ENCODE peak calls at places on chromosomes 16 and 17, in four cellular contexts. One of them, this sample, is unnamed.

GRCh38 chr17:51709867-51710266 is 448.6 kb downstream of the CA10 start:
- DNase-seq in K562: no peak
- DNase-seq in GM12878: no peak
- DNase-seq in WTC11: no peak
- DNase-seq in this sample: no peak

GRCh38 chr16:79920685-79921084 is 320.1 kb upstream of the MAF start:
- DNase-seq in GM12878: no peak
- DNase-seq in K562: no peak
- DNase-seq in WTC11: no peak
- DNase-seq in this sample: no peak

GRCh38 chr17:50458290-50458689 is 10.4 kb downstream of the CHAD start:
- DNase-seq in GM12878: no peak
- DNase-seq in WTC11: no peak
- DNase-seq in K562: no peak
- DNase-seq in this sample: no peak

GRCh38 chr17:29590979-29591736 is 1.7 kb upstream of the GIT1 start:
- DNase-seq in GM12878: no peak
- DNase-seq in WTC11: peak
- DNase-seq in K562: peak
- DNase-seq in this sample: peak

GRCh38 chr16:86494039-86494564 is 16.2 kb upstream of the FOXF1 start:
- DNase-seq in WTC11: peak
- DNase-seq in GM12878: no peak
- DNase-seq in K562: no peak
- DNase-seq in this sample: no peak

GRCh38 chr16:57945740-57946138 is 25.2 kb downstream of the CNGB1 start:
- DNase-seq in GM12878: no peak
- DNase-seq in WTC11: no peak
- DNase-seq in K562: peak
- DNase-seq in this sample: no peak

GRCh38 chr17:78844301-78845005 is 3.8 kb upstream of the USP36 start:
- DNase-seq in WTC11: no peak
- DNase-seq in K562: no peak
- DNase-seq in GM12878: no peak
- DNase-seq in this sample: no peak

GRCh38 chr17:35117984-35118383 is 1.7 kb downstream of the RAD51D start:
- DNase-seq in K562: no peak
- DNase-seq in WTC11: no peak
- DNase-seq in GM12878: peak
- DNase-seq in this sample: no peak

GRCh38 chr16:80824623-80825364 is 20.4 kb upstream of the CDYL2 start:
- DNase-seq in GM12878: peak
- DNase-seq in K562: peak
- DNase-seq in WTC11: peak
- DNase-seq in this sample: peak

GRCh38 chr16:67246081-67246944 is 968 bp downstream of the FHOD1 start:
- DNase-seq in WTC11: peak
- DNase-seq in K562: peak
- DNase-seq in GM12878: no peak
- DNase-seq in this sample: peak

GRCh38 chr17:15351925-15352324 is 10.5 kb upstream of the TEKT3 start:
- DNase-seq in WTC11: no peak
- DNase-seq in K562: no peak
- DNase-seq in GM12878: no peak
- DNase-seq in this sample: no peak

GRCh38 chr17:71757956-71758355 is 362.9 kb upstream of the SOX9 start:
- DNase-seq in WTC11: no peak
- DNase-seq in K562: no peak
- DNase-seq in GM12878: no peak
- DNase-seq in this sample: no peak

GRCh38 chr17:20012137-20012536 is 3.0 kb downstream of the SPECC1 start:
- DNase-seq in K562: no peak
- DNase-seq in WTC11: no peak
- DNase-seq in GM12878: no peak
- DNase-seq in this sample: no peak

GRCh38 chr16:75203106-75203505 is 3.9 kb downstream of the CTRB2 start:
- DNase-seq in K562: no peak
- DNase-seq in GM12878: no peak
- DNase-seq in WTC11: peak
- DNase-seq in this sample: no peak

GRCh38 chr16:11315499-11315898 is 29.8 kb upstream of the RMI2 start:
- DNase-seq in WTC11: peak
- DNase-seq in K562: no peak
- DNase-seq in GM12878: no peak
- DNase-seq in this sample: no peak

GRCh38 chr16:89005201-89006035 is 28.4 kb upstream of the CBFA2T3 start:
- DNase-seq in GM12878: no peak
- DNase-seq in K562: no peak
- DNase-seq in WTC11: no peak
- DNase-seq in this sample: no peak

GRCh38 chr17:29784661-29785060 is 145.4 kb downstream of the SSH2 start:
- DNase-seq in WTC11: no peak
- DNase-seq in K562: no peak
- DNase-seq in GM12878: no peak
- DNase-seq in this sample: no peak

GRCh38 chr16:52050418-52050817 is 496.5 kb downstream of the TOX3 start:
- DNase-seq in GM12878: no peak
- DNase-seq in K562: no peak
- DNase-seq in WTC11: no peak
- DNase-seq in this sample: no peak

GRCh38 chr16:68070811-68071546 is 14.2 kb upstream of the NFATC3 start:
- DNase-seq in K562: no peak
- DNase-seq in GM12878: no peak
- DNase-seq in WTC11: no peak
- DNase-seq in this sample: no peak

GRCh38 chr17:50170662-50171370 is 5.0 kb downstream of the SGCA start:
- DNase-seq in K562: no peak
- DNase-seq in WTC11: no peak
- DNase-seq in GM12878: peak
- DNase-seq in this sample: no peak

GRCh38 chr16:72362476-72362875 is 190.5 kb upstream of the PMFBP1 start:
- DNase-seq in K562: no peak
- DNase-seq in GM12878: no peak
- DNase-seq in WTC11: no peak
- DNase-seq in this sample: no peak

GRCh38 chr17:77068915-77069314 is 71.9 kb upstream of the SEC14L1 start:
- DNase-seq in WTC11: no peak
- DNase-seq in K562: no peak
- DNase-seq in GM12878: no peak
- DNase-seq in this sample: no peak
- TF ChIP-seq USF1 in WTC11: no peak
- TF ChIP-seq USF1 in K562: no peak
- TF ChIP-seq USF1 in GM12878: no peak
- TF ChIP-seq USF1 in this sample: no peak

GRCh38 chr16:4709481-4709880 is 16.1 kb downstream of the NUDT16L1 start:
- DNase-seq in GM12878: no peak
- DNase-seq in WTC11: no peak
- DNase-seq in K562: no peak
- DNase-seq in this sample: no peak
- TF ChIP-seq USF1 in GM12878: no peak
- TF ChIP-seq USF1 in WTC11: no peak
- TF ChIP-seq USF1 in K562: no peak
- TF ChIP-seq USF1 in this sample: no peak

DNA sequence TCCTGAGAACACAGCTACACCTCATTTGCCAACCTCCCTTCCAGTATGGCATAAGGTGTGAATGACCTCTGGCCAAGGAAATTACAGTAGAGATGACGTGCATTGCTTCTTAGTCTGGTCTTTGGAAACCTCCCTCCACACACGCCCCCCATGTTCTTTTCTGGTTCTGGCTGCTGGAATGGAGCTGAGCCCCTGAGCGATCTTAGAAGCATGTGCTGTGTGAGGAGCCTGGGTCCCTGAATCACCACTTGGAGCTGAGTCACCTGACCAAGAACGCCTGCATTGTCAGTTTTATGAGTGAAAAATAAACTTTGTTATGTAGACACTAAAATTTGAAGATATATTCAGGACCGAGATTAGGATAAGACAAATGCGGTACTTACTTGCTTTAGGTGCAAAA is 51.4 kb downstream of the HS3ST3A1 start:
- DNase-seq in K562: no peak
- DNase-seq in WTC11: no peak
- DNase-seq in GM12878: no peak
- DNase-seq in this sample: no peak
- TF ChIP-seq USF1 in K562: no peak
- TF ChIP-seq USF1 in WTC11: no peak
- TF ChIP-seq USF1 in GM12878: no peak
- TF ChIP-seq USF1 in this sample: no peak

DNA sequence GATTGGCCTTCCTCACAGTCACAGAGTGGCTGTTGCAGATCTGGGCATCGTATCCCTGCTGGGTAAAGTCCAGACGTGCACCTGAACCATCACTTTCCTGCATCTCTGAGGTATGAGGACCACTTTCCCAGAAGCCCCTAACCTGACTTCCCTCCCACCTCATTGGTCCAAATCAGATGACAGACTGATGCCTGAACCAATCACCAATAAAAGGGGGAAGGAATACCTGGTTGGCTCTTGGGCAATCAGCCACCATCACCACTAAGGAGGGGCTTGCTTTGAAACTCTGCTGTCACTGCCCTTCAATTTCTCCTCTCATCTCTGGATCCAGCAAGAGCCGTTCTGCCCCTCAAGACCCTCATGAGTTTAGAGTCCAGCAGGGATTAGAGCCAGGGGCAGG is 13.6 kb upstream of the WFDC1 start:
- DNase-seq in K562: peak
- DNase-seq in WTC11: peak
- DNase-seq in GM12878: no peak
- DNase-seq in this sample: peak
- TF ChIP-seq USF1 in K562: no peak
- TF ChIP-seq USF1 in WTC11: no peak
- TF ChIP-seq USF1 in GM12878: no peak
- TF ChIP-seq USF1 in this sample: no peak

GRCh38 chr17:41758601-41759000 is 24.2 kb upstream of the HAP1 start:
- DNase-seq in WTC11: no peak
- DNase-seq in GM12878: no peak
- DNase-seq in K562: no peak
- DNase-seq in this sample: peak

GRCh38 chr17:41750866-41751265 is 16.4 kb upstream of the HAP1 start:
- DNase-seq in GM12878: no peak
- DNase-seq in K562: no peak
- DNase-seq in WTC11: no peak
- DNase-seq in this sample: no peak

GRCh38 chr17:41748275-41748674 is 13.8 kb upstream of the HAP1 start:
- DNase-seq in K562: no peak
- DNase-seq in WTC11: no peak
- DNase-seq in GM12878: no peak
- DNase-seq in this sample: no peak

GRCh38 chr17:41751288-41751687 is 16.8 kb upstream of the HAP1 start:
- DNase-seq in GM12878: no peak
- DNase-seq in WTC11: no peak
- DNase-seq in K562: no peak
- DNase-seq in this sample: no peak

GRCh38 chr17:41754066-41754465 is 19.6 kb upstream of the HAP1 start:
- DNase-seq in WTC11: no peak
- DNase-seq in K562: no peak
- DNase-seq in GM12878: no peak
- DNase-seq in this sample: no peak
- TF ChIP-seq USF1 in WTC11: no peak
- TF ChIP-seq USF1 in K562: no peak
- TF ChIP-seq USF1 in GM12878: no peak
- TF ChIP-seq USF1 in this sample: no peak